ENCODE peak calls at places on chromosome 21, in nine cellular contexts. P is cardiac muscle cell; Y is colonic mucosa; C is mucosa of descending colon; W is GM23248; X is BE2C; H is ovary; R is CD8-positive, alpha-beta memory T cell; J is effector memory CD4-positive, alpha-beta T cell. V is an unnamed sample. For H3K4me1, the result is how much of the 10 kb centered on the place peaks cover.

GRCh38 chr21:30097791-30098190 is 68.8 kb downstream of the CLDN17 start:
- DNase-seq in C (no peak), X (no peak), R (no peak), Y (no peak), W (no peak), H (no peak), J (no peak), P (no peak), V (no peak)

GRCh38 chr21:41847066-41847804 is 31.9 kb downstream of the PRDM15 start:
- DNase-seq in J (no peak), C (peak), Y (no peak), P (peak), R (no peak), H (no peak), X (no peak), W (peak), V (no peak)

GRCh38 chr21:29334717-29335428 is 36.2 kb downstream of the BACH1 start:
- DNase-seq in J (no peak), W (peak), C (no peak), P (peak), R (no peak), Y (no peak), X (no peak), H (no peak), V (no peak)

GRCh38 chr21:24259241-24259640 is 1348.0 kb downstream of the MRPL39 start:
- DNase-seq in R (no peak), J (no peak), Y (no peak), W (no peak), P (no peak), H (no peak), X (no peak), C (no peak), V (no peak)

GRCh38 chr21:17782051-17782450 is 37.1 kb downstream of the C21orf91 start:
- DNase-seq in Y (no peak), P (no peak), J (no peak), X (no peak), R (no peak), H (no peak), W (no peak), C (no peak), V (no peak)

GRCh38 chr21:17585875-17586450 is 26.7 kb downstream of the BTG3 start:
- DNase-seq in P (peak), W (peak), C (no peak), R (no peak), Y (peak), J (no peak), H (no peak), X (peak), V (peak)

GRCh38 chr21:42414928-42415769 is 11.4 kb downstream of the UBASH3A start:
- DNase-seq in H (peak), W (peak), Y (no peak), J (peak), P (peak), X (no peak), C (no peak), R (peak), V (peak)

GRCh38 chr21:21898801-21899200 is 900.6 kb downstream of the NCAM2 start:
- DNase-seq in Y (no peak), H (no peak), W (no peak), J (no peak), P (no peak), X (no peak), R (no peak), C (no peak), V (no peak)

GRCh38 chr21:26332873-26333272 is 162.3 kb upstream of the APP start:
- DNase-seq in H (no peak), J (no peak), P (no peak), C (no peak), W (peak), Y (no peak), X (no peak), R (no peak), V (no peak)

GRCh38 chr21:35529141-35529863 is 480.2 kb upstream of the RUNX1 start:
- DNase-seq in H (no peak), J (no peak), X (no peak), W (no peak), P (peak), R (no peak), Y (no peak), C (no peak), V (peak)
- H3K4me3 ChIP-seq in H (peak), J (peak), X (no peak), W (no peak), P (no peak), R (peak), Y (peak), C (no peak), V (peak)

GRCh38 chr21:45818276-45818903 is 163.2 kb upstream of the COL6A1 start:
- DNase-seq in H (no peak), R (no peak), J (no peak), P (peak), W (peak), C (no peak), X (no peak), Y (no peak), V (no peak)

GRCh38 chr21:45820171-45821091 is 161.1 kb upstream of the COL6A1 start:
- DNase-seq in J (peak), Y (peak), X (peak), H (peak), C (peak), R (peak), W (peak), P (peak), V (peak)

GRCh38 chr21:45819478-45820170 is 161.9 kb upstream of the COL6A1 start:
- DNase-seq in R (no peak), Y (no peak), W (no peak), X (peak), C (no peak), H (no peak), J (no peak), P (no peak), V (no peak)

GRCh38 chr21:45817345-45817744 is 164.2 kb upstream of the COL6A1 start:
- DNase-seq in Y (no peak), R (no peak), X (no peak), H (no peak), P (no peak), W (no peak), J (no peak), C (no peak), V (no peak)

GRCh38 chr21:45818904-45819285 is 162.7 kb upstream of the COL6A1 start:
- DNase-seq in Y (no peak), C (no peak), H (no peak), J (peak), R (no peak), X (no peak), P (peak), W (peak), V (peak)
- H3K4me1 ChIP-seq in Y (under half), C (under half), H (under half), J (under half), R (under half), X (under half), P (under half), W (under half), V (under half)

DNA sequence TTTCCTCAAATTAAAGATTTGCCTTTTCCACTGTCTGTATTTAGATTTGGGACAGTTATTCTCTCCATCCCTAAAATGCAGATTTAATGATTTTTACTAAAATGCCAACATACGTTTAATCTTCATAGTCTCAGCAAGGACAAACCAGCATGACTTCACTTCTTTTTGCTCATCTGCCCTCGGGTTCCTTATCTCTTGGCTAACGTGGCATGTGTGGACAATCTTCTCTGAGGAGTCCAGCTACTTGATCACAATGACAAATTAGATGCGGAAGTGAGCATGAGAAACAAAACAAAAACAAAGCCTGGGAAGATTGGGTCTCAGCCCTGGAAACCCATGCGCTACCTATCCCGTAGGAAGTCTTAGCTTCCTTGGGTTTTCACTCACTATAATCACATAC is 1.0 kb downstream of the MRAP start:
- DNase-seq in W (no peak), H (no peak), R (no peak), J (no peak), X (no peak), C (no peak), P (no peak), Y (no peak), V (no peak)
- H3K4me3 ChIP-seq in W (no peak), H (no peak), R (no peak), J (no peak), X (no peak), C (no peak), P (no peak), Y (no peak), V (no peak)

DNA sequence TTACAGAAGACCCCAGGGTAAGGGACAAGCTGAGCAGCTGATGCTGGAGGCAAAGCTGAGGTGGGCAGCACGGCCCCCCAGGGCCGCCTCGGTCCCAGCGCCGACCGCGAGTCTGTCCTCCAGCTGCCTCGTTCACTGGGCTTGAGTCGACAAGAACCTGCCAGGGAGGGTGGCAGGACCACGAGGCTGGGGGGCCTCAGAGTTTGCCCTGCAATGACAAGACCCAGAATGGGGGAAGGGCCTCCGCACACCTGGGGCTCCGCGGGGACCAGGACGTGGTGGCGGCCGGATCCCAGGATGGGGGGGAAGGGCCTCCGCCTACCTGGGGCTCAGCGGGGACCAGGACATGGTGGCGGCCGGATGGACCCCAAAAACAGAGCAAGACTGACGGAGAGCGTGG is 53.9 kb upstream of the COL18A1 start:
- DNase-seq in Y (no peak), W (no peak), P (no peak), J (no peak), X (no peak), C (no peak), R (no peak), H (no peak), V (no peak)
- H3K4me1 ChIP-seq in Y (under half), W (under half), P (under half), J (under half), X (under half), C (under half), R (under half), H (under half), V (under half)

GRCh38 chr21:44283953-44284352 is 1.7 kb upstream of the AIRE start:
- DNase-seq in P (no peak), R (no peak), C (no peak), X (no peak), W (no peak), J (no peak), Y (no peak), H (no peak), V (no peak)

GRCh38 chr21:44286716-44287632 is 1.3 kb downstream of the AIRE start:
- DNase-seq in W (no peak), J (no peak), P (no peak), C (peak), Y (no peak), R (no peak), H (no peak), X (peak), V (no peak)

GRCh38 chr21:44286086-44286715 is 525 bp downstream of the AIRE start:
- DNase-seq in W (no peak), J (no peak), R (no peak), Y (no peak), H (no peak), C (no peak), P (no peak), X (no peak), V (no peak)

GRCh38 chr21:44285547-44285992 is at the start of gene AIRE:
- DNase-seq in P (no peak), C (peak), X (peak), Y (no peak), W (peak), H (no peak), R (no peak), J (no peak), V (no peak)

DNA sequence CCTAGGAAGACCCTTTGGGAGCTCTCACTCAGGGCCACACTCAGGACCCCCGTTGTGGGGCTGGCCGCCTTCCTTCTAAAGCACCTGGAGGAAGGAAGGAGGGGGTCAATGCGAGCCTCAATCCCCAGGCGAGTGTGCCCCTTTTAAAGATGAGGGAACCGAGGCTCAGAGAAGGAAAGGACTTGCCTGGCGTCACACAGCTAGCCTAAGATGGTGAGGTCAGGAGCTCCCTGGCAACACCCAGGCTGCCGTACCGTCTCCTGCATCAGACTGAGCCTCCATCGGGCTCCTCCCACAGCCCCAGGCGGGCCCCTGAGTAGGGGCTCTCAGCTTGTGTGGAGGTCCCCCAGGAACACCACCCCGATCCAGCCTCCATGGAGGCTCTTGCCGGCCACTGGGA is 574 bp upstream of the AIRE start:
- DNase-seq in P (no peak), H (no peak), J (no peak), W (no peak), R (no peak), Y (no peak), X (peak), C (no peak), V (no peak)
- H3K4me3 ChIP-seq in P (no peak), H (no peak), J (no peak), W (no peak), R (no peak), Y (no peak), X (no peak), C (no peak), V (no peak)

GRCh38 chr21:37383784-37384311 is 17.3 kb downstream of the DYRK1A start:
- DNase-seq in R (no peak), Y (no peak), W (no peak), C (no peak), P (no peak), X (no peak), J (no peak), H (no peak), V (no peak)

GRCh38 chr21:37386151-37386550 is 19.6 kb downstream of the DYRK1A start:
- DNase-seq in H (no peak), C (no peak), R (no peak), Y (no peak), J (no peak), X (no peak), P (no peak), W (no peak), V (no peak)

GRCh38 chr21:37385179-37385765 is 18.7 kb downstream of the DYRK1A start:
- DNase-seq in Y (no peak), H (no peak), C (no peak), P (no peak), X (no peak), J (no peak), R (no peak), W (no peak), V (no peak)

GRCh38 chr21:37383066-37383465 is 16.5 kb downstream of the DYRK1A start:
- DNase-seq in X (no peak), H (no peak), J (no peak), Y (no peak), C (no peak), P (peak), W (no peak), R (no peak), V (no peak)

DNA sequence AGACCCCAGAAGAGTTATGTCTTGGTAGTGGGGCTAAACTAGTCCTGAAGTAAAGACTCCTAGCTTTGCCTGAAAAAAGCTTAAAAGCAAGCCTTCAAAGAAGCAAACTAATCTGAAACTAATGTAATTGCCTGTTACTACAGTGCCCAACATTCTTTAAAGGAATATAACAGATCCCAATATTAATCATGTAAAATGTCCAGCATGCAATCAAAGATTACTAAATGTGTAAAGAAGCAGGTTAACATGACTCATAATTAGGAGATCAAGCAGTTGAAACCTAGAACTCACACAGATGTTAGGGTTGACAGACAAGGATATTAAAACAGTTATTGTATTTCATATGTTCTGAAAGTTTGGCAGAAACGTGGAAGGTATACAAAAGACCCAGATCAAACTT is 17.8 kb downstream of the DYRK1A start:
- DNase-seq in Y (no peak), J (no peak), H (no peak), W (no peak), X (no peak), R (no peak), C (no peak), P (no peak), V (no peak)
- H3K4me1 ChIP-seq in Y (under half), J (under half), H (under half), W (under half), X (under half), R (half or more), C (under half), P (under half), V (under half)

DNA sequence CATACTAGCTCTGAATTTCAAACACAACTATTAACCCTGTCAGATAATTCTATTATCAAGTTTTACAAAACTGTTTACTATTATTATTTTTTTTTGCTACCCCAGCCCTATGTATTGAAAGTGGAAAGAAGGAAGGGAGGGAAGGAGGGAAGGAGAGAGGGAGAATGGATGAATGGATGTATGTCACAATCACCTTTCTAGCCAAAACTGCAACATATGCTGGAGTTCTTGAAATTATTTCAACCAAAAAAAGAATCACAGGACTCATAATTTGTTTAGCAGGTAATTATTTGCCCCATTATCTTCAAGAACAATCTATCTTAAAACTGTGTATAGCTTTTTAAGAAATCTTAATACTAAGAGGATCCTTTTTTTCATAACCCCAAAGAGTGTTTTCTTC is 5.4 kb downstream of the NRIP1 start:
- DNase-seq in W (no peak), R (no peak), H (no peak), C (no peak), J (no peak), P (no peak), X (no peak), Y (no peak), V (no peak)
- H3K4me3 ChIP-seq in W (peak), R (no peak), H (no peak), C (no peak), J (no peak), P (no peak), X (no peak), Y (no peak), V (no peak)

GRCh38 chr21:27534211-27534610 is 567.3 kb upstream of the ADAMTS5 start:
- DNase-seq in X (no peak), Y (no peak), C (no peak), H (no peak), P (no peak), J (no peak), R (no peak), W (peak), V (no peak)

GRCh38 chr21:27532081-27532480 is 565.2 kb upstream of the ADAMTS5 start:
- DNase-seq in R (no peak), H (no peak), X (no peak), Y (peak), W (peak), C (no peak), P (peak), J (no peak), V (peak)

GRCh38 chr21:27536319-27536718 is 569.4 kb upstream of the ADAMTS5 start:
- DNase-seq in H (no peak), P (peak), Y (no peak), X (no peak), C (no peak), R (no peak), W (peak), J (no peak), V (no peak)

DNA sequence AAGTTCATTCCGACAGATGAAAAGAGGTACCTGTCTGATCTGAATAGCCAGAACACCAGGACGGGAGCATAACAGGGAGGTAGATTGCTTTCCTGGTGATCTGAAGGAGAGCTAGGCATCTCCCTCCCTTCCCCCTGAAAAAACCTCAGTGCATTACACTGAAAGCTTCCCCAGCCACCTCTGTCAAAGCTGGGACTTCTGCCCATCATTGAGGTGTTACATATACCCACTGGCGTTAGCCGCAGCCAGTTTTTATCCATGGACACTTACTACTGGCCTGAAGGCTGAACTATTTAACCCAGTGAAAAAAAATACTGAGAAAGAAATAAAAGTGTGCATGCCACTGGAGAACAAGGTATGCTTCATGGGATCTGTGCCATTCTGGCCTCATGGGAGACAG is 568.3 kb upstream of the ADAMTS5 start:
- DNase-seq in J (no peak), H (no peak), P (no peak), W (no peak), X (no peak), Y (no peak), C (no peak), R (no peak), V (no peak)
- H3K4me1 ChIP-seq in J (under half), H (under half), P (under half), W (under half), X (under half), Y (under half), C (under half), R (under half), V (under half)

DNA sequence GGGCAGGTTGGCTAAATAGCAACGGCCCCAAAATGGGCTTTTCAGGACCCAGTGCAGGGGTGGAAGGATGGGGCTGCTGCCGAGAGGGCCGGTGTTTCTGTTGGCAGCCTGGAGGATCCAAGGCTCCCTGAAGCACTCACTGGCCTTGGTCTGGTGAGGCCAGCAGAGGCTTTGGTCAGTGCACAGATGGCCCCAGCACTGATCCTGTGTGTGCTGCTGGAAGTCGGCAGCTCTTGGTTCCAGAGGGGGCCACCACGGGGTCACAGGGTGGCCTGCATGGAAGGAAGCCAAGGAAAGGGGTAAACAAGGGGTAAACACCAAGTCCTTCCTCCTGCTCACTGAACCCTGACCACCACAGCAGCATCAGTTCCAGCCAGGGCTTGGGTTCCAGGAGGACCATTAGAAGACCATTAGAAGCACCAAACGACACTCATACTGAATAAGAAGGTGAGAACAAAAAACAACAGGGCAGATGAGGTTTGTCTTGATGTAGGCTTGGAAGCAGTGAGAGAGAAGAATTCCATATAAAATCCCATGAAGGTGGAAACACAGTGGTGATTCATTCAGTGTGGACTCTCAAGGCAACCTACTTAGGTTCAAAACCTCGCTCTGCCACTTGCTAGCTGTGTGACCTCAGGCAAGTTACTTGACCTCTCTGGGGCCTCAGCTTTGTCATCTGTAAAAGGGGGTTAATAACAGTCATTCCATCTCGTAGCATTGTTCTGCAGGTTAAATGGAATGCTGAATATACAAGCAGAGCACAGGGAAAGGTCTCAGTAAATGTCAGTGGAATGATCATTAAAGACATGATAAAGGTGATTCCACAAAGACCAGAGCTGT is 184.5 kb downstream of the RUNX1 start:
- DNase-seq in P (no peak), J (no peak), X (no peak), H (no peak), W (no peak), Y (no peak), R (no peak), C (no peak), V (no peak)
- H3K4me3 ChIP-seq in P (no peak), J (no peak), X (no peak), H (no peak), W (no peak), Y (no peak), R (no peak), C (peak), V (no peak)

V was measured in small intestine.